ENCODE peak calls at places on chromosomes 7 and 10, in four cellular contexts. O is nephron progenitor cell, Q is choroid plexus epithelial cell, S is foreskin fibroblast. V is an unnamed sample.

GRCh38 chr7:112160130-112160770 is 45.9 kb downstream of the DOCK4 start:
- DNase-seq in O (no peak), S (peak), Q (peak), V (peak)

GRCh38 chr10:43312612-43313011 is 45.7 kb upstream of the RASGEF1A start:
- DNase-seq in Q (no peak), S (no peak), O (no peak), V (no peak)

GRCh38 chr7:33671521-33672262 is 233.6 kb upstream of the BMPER start:
- DNase-seq in S (no peak), Q (no peak), O (no peak), V (no peak)

GRCh38 chr10:104080762-104081161 is 4.9 kb downstream of the COL17A1 start:
- DNase-seq in S (peak), Q (no peak), O (no peak), V (peak)

GRCh38 chr7:31545549-31545948 is 31.7 kb downstream of the ITPRID1 start:
- DNase-seq in S (no peak), O (no peak), Q (no peak), V (no peak)

GRCh38 chr10:113049881-113050280 is 99.8 kb downstream of the TCF7L2 start:
- DNase-seq in S (peak), O (no peak), Q (no peak), V (no peak)

GRCh38 chr10:35638116-35638515 is 4.0 kb downstream of the FZD8 start:
- DNase-seq in Q (no peak), O (no peak), S (no peak), V (no peak)

GRCh38 chr7:53306846-53307245 is 271.4 kb downstream of the POM121L12 start:
- DNase-seq in S (no peak), O (no peak), Q (no peak), V (no peak)

GRCh38 chr7:123673752-123674398 is 18.2 kb downstream of the LMOD2 start:
- DNase-seq in S (no peak), Q (no peak), O (no peak), V (no peak)

GRCh38 chr10:100723180-100723579 is 22.2 kb upstream of the PAX2 start:
- DNase-seq in O (no peak), Q (no peak), S (no peak), V (no peak)

GRCh38 chr10:68900427-68901105 is 549 bp upstream of the DDX50 start:
- DNase-seq in O (no peak), Q (peak), S (no peak), V (peak)

GRCh38 chr10:34762156-34762555 is 52.9 kb downstream of the PARD3 start:
- DNase-seq in Q (no peak), O (no peak), S (no peak), V (no peak)

GRCh38 chr10:69269761-69270160 is 8.5 kb upstream of the HK1 start:
- DNase-seq in S (peak), O (no peak), Q (peak), V (no peak)

DNA sequence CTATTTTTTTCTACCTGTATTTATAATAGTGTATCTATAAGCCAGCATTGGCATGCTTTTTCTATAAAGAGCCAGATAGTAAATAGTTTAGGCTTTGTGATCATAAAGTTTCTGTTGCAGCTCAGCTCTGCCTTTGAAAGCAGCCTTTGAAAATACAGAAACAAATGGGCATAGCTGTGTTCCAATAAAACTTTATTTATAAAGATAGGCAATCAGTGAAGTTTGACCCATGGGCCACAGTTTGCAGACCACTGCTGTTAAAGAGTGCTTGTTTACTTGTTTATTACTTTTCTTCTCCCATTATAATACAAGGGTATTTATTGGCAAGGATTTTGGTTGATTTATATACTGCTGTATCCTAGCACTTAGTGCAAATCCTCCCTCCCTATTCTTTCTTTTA is 72.5 kb downstream of the SRI start:
- DNase-seq in Q (no peak), O (no peak), S (no peak), V (no peak)
- TF ChIP-seq CTCF in Q (no peak), O (no peak), S (no peak), V (no peak)

GRCh38 chr10:111482074-111482350 is 405.2 kb downstream of the ADRA2A start:
- DNase-seq in S (no peak), Q (no peak), O (peak), V (no peak)

GRCh38 chr10:111482621-111483216 is 405.9 kb downstream of the ADRA2A start:
- DNase-seq in O (no peak), Q (no peak), S (no peak), V (peak)

GRCh38 chr10:111488668-111489067 is 411.8 kb downstream of the ADRA2A start:
- DNase-seq in S (no peak), O (no peak), Q (no peak), V (no peak)

GRCh38 chr10:111491154-111491553 is 414.3 kb downstream of the ADRA2A start:
- DNase-seq in O (no peak), S (no peak), Q (no peak), V (no peak)

DNA sequence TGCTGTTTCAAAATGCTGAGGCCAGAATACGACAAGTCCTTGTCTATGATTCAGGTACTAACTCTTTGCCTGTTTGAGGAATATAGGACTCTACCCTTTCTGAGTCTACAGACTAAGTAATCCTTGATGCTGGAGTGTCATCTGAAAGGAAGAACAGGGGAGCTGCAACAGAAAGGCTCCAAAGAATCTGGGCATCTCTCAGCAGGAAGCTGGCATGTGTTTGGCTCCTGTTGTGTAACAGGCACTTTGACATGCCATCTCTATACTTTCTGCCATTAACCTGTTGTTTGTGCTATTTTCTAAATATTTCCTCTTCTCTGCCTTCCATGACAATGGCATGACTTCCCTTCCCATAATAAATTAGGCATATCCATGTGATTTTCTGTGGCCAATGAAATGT is 409.5 kb downstream of the ADRA2A start:
- DNase-seq in O (no peak), S (no peak), Q (no peak), V (no peak)
- TF ChIP-seq CTCF in O (no peak), S (no peak), Q (no peak), V (no peak)

GRCh38 chr10:76432274-76433012 is 1001.0 kb downstream of the LRMDA start:
- DNase-seq in O (no peak), Q (peak), S (peak), V (no peak)

GRCh38 chr10:76433161-76434005 is 1002.0 kb downstream of the LRMDA start:
- DNase-seq in S (peak), O (no peak), Q (no peak), V (no peak)

GRCh38 chr10:76436367-76436766 is 1004.9 kb downstream of the LRMDA start:
- DNase-seq in O (no peak), Q (no peak), S (no peak), V (no peak)

GRCh38 chr10:76437011-76437410 is 1005.6 kb downstream of the LRMDA start:
- DNase-seq in Q (no peak), O (no peak), S (no peak), V (no peak)

GRCh38 chr10:76435154-76435553 is 1003.7 kb downstream of the LRMDA start:
- DNase-seq in S (peak), O (no peak), Q (no peak), V (no peak)
- TF ChIP-seq CTCF in S (no peak), O (no peak), Q (peak), V (no peak)

DNA sequence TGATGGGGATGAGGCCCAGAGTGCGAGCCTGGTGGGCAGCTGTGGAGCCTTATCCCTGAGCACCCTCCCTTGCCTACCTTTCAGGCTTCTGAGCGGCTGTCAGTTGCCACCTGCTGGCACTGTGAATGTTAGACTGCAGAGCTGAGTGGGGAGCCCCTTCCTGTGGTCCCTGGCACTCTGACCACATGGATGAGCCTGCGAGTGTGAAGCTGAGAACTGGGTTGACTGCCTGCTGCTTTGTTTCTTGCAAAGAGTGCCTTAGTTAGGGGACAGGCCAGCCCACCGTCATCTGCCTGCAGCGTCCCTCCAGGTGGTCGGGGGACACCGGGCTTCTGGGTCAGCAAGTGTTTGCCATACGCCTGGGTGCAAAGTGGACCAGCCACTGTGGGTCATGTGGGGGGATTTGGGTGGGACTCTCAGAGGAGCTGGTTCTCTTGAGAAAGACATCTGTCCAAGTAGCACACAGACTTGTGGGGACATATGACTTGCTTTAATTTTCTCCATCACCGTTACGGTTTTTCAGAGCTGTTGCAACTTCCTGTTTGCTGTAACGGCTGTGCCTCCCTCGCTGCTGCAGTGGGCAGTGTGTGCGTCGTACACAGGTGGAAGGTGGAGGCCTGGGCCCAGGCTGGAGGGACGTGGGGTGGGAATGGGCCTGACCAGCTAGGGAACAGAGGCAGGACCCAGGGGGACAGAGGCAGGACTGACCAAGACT is 13.7 kb downstream of the INPP5A start:
- DNase-seq in Q (no peak), O (no peak), S (peak), V (no peak)
- TF ChIP-seq CTCF in Q (no peak), O (no peak), S (no peak), V (no peak)

GRCh38 chr10:133394064-133394663 is at the start of gene MTG1:
- DNase-seq in O (peak), Q (peak), S (peak), V (peak)
- TF ChIP-seq CTCF in O (no peak), Q (no peak), S (no peak), V (peak)

DNA sequence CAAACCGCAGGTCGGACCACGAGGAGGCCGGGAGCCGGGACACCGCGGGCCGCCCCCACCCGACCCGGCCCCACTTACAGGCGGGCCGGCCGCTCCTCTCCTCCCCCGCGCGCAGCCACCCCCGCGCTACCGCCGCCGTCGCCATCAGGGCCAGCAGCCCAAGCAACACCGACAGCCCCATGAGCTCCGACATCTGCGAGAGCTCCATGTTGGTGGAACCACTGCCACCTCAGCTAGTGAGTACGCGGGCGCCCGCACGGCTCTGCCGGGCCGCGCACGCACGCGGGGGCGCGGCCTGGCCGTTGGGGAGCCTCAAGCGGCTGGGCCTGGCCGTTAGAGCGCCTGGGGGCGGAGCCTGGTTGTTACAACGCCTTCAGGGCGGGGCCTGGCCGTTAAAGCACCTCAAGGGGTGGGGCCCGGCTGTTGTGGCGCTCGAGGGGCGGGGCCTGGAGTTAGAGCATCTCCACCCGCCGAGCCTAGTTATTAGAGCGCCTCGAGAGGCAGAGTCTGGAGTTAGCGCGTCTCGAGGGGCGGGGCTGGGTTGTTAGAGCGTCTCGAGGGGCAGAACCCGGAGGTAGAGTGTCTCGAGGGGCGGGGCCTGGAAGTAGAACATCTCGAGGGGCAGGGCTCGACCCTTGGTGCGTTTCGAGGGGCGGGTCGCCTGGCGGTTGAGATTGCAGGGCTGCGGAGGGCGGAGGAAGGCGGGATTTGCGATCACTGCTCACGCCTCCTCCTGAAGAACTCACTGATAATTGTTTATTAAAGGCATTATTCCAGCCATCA is at the start of gene TBL2:
- DNase-seq in O (peak), Q (peak), S (peak), V (peak)
- TF ChIP-seq CTCF in O (no peak), Q (peak), S (no peak), V (peak)

GRCh38 chr7:93861325-93861949 is 29.1 kb downstream of the TFPI2 start:
- DNase-seq in Q (no peak), O (no peak), S (no peak), V (no peak)
- TF ChIP-seq CTCF in Q (peak), O (peak), S (no peak), V (no peak)

DNA sequence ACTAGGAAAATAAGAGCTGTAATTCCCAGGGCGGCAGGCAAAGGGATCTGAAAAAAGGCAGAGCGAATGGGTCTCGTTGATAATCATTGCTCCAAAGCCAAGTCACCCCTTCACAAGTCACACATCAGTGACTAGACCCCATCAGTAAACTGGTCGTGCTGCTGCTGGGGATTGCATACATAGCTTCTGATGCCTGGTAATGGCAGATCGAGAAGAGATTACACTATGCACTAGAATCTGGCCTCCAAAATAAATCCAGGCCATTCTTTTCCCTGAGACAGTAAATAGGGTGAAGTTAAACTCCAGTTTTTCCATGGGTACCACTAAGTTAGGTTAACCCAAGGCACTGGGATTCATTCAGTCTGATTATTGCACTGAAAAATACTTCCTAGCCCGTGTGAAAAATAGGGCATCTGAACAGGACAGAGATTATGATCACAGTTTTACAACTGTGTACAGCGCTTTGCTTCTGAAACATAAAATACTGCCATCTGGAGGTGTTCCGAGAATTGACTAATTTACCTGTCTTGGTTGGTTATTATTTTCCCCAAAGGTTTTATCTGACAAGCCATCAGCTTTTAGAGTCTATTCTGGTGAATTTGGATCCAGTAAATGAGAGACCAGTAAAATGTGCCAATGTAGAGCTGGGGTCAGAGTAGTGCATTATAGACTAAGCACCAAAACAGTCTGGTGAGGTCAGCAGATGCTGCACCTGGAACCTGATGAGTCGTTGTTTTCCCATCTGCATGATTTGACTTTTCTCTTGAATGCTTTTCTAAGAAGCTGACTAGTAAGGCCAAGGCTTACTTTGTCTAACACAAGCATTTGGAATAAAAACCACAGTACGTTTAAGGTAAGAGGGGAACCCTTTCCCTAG is 82.9 kb upstream of the AFAP1L2 start:
- DNase-seq in S (peak), Q (peak), O (no peak), V (no peak)
- TF ChIP-seq CTCF in S (no peak), Q (no peak), O (no peak), V (peak)

GRCh38 chr10:5811387-5811821 is 1.8 kb downstream of the GDI2 start:
- DNase-seq in O (no peak), S (peak), Q (peak), V (no peak)

GRCh38 chr10:5812283-5813090 is 747 bp downstream of the GDI2 start:
- DNase-seq in S (peak), Q (peak), O (peak), V (no peak)

GRCh38 chr10:5813091-5813340 is 218 bp downstream of the GDI2 start:
- DNase-seq in Q (no peak), S (no peak), O (no peak), V (no peak)

GRCh38 chr10:5814110-5815107 is 1.2 kb upstream of the GDI2 start:
- DNase-seq in S (peak), Q (no peak), O (no peak), V (no peak)

DNA sequence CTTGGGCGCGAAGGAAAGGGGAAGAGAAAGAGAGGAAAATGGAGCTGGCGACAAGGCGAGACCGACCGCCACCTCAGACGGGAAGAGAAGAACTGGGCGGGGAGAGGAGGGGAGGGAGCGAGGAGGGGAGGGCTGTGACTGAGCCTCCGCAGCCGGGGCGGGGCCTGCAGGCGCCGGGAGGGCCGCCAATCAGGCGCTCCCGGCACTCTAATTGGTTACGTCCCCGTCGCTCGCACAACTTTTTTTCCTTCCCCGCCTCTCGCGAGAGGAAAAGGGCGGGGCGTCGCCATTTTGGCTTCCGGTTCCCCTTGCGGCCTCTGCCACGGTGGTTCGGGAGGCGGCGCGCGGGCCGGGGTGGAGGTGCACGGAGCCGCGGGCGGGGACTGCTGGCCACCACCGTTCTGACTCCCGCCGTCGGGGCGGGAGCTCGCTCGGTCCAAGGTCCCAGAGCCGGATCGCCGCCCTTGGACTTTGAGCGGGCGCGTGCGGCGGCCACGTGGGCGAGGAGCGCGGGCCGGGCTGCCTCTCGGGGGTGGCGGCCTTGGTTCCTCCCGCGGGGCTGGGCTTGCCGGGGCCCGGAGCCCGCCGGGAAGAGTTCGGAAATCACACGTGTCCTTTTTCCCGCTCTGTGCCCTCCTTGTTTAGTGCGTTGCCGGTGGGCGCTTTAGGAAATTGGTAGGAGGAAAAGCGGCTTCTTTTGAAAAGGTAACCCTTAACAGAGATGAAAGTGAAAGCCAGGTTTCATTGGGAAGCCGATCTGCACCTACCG is at the start of gene GDI2:
- DNase-seq in O (peak), S (peak), Q (peak), V (peak)
- TF ChIP-seq CTCF in O (no peak), S (no peak), Q (no peak), V (peak)